ENCODE peak calls at places on chromosomes 2 and 18, in nine cellular contexts. J is AG08395; M is stimulated activated naive CD4-positive, alpha-beta T cell; A is psoas muscle; W is nucleus accumbens; P is stimulated activated CD4-positive, alpha-beta T cell treated with anti-CD3 and anti-CD28 coated beads, Interleukin-4, amount 100 ng/mL, for 24 hours; V is ACHN; F is astrocyte of the spinal cord; Y is activated T-helper 1 cell treated with Interleukin-2 at 50 U/mL for 16 hours. E is an unnamed sample.

GRCh38 chr2:156340377-156340776 is 7.9 kb upstream of the NR4A2 start:
- DNase-seq in M (no peak), W (no peak), P (peak), V (no peak), J (no peak), A (no peak), F (no peak), Y (no peak), E (no peak)

GRCh38 chr2:12844511-12844910 is 127.8 kb downstream of the TRIB2 start:
- DNase-seq in F (no peak), M (no peak), A (no peak), W (no peak), J (no peak), P (no peak), V (no peak), Y (no peak), E (no peak)

GRCh38 chr2:97995026-97995733 is 568 bp downstream of the TMEM131 start:
- DNase-seq in Y (peak), P (peak), F (peak), J (peak), A (peak), V (peak), M (peak), W (peak), E (peak)

GRCh38 chr2:74004212-74005182 is 19.8 kb downstream of the TET3 start:
- DNase-seq in F (no peak), P (no peak), W (no peak), V (no peak), A (no peak), M (no peak), J (no peak), Y (no peak), E (no peak)

GRCh38 chr18:49752095-49752457 is 61.3 kb downstream of the ACAA2 start:
- DNase-seq in J (no peak), A (no peak), P (no peak), W (no peak), F (no peak), V (no peak), Y (no peak), M (no peak), E (no peak)

GRCh38 chr2:206316141-206316540 is 41.7 kb downstream of the ZDBF2 start:
- DNase-seq in W (no peak), V (no peak), P (no peak), F (no peak), M (no peak), Y (no peak), A (no peak), J (no peak), E (no peak)

GRCh38 chr18:41644466-41644865 is 310.6 kb upstream of the PIK3C3 start:
- DNase-seq in V (no peak), P (no peak), Y (no peak), F (no peak), A (no peak), W (no peak), J (no peak), M (no peak), E (no peak)

GRCh38 chr2:54482725-54483124 is 26.6 kb downstream of the SPTBN1 start:
- DNase-seq in A (peak), J (peak), F (peak), Y (no peak), W (no peak), V (peak), M (no peak), P (no peak), E (peak)

GRCh38 chr18:5463390-5463789 is 80.4 kb downstream of the EPB41L3 start:
- DNase-seq in J (peak), M (no peak), A (peak), P (no peak), V (no peak), Y (no peak), W (no peak), F (peak), E (no peak)

GRCh38 chr2:88845772-88846661 is 154.5 kb downstream of the RPIA start:
- DNase-seq in M (no peak), P (no peak), F (no peak), V (no peak), Y (no peak), W (no peak), A (no peak), J (no peak), E (no peak)

GRCh38 chr2:183782436-183782835 is 658.2 kb downstream of the NUP35 start:
- DNase-seq in W (no peak), Y (no peak), A (no peak), M (no peak), V (no peak), J (no peak), P (no peak), F (no peak), E (no peak)

GRCh38 chr18:48208432-48208948 is 200.7 kb downstream of the ZBTB7C start:
- DNase-seq in P (no peak), J (no peak), F (no peak), A (no peak), M (no peak), V (no peak), Y (no peak), W (no peak), E (no peak)